ENCODE peak calls at places on chromosomes 4 and X, in eight cellular contexts. L is pancreas, Z is astrocyte, V is A549, A is left lung, I is Peyer's patch, D is left ventricle myocardium inferior, C is MM.1S. R is an unnamed sample.
A peak's percentile ranks its signal among the peaks of the same experiment; 100 is the strongest.

GRCh38 chrX:40867352-40867751 is 132.0 kb upstream of the MED14 start:
- DNase-seq in L (peak; percentile 39), Z (peak; percentile 74), V (peak; percentile 31), A (no peak), I (no peak), D (no peak), C (no peak), R (peak; percentile 77)

GRCh38 chr4:14415146-14415545 is 587.1 kb upstream of the CPEB2 start:
- DNase-seq in L (no peak), Z (peak; percentile 4), V (no peak), A (no peak), I (no peak), D (no peak), C (no peak), R (no peak)

GRCh38 chr4:112085156-112086035 is 59.9 kb upstream of the FAM241A start:
- DNase-seq in L (no peak), Z (no peak), V (no peak), A (no peak), I (no peak), D (no peak), C (peak; percentile 15), R (no peak)

GRCh38 chrX:154358011-154358410 is 16.4 kb downstream of the FLNA start:
- DNase-seq in L (no peak), Z (no peak), V (no peak), A (no peak), I (no peak), D (no peak), C (no peak), R (no peak)

GRCh38 chrX:53481816-53482485 is 47.8 kb upstream of the HSD17B10 start:
- DNase-seq in L (peak; percentile 56), Z (peak; percentile 36), V (peak; percentile 73), A (peak; percentile 51), I (peak; percentile 43), D (no peak), C (peak; percentile 61), R (peak; percentile 61)

GRCh38 chrX:50812995-50813842 is 775 bp downstream of the SHROOM4 start:
- DNase-seq in L (peak; percentile 44), Z (peak; percentile 41), V (peak; percentile 9), A (peak; percentile 40), I (no peak), D (peak; percentile 46), C (no peak), R (peak; percentile 40)

GRCh38 chrX:55490121-55490520 is 473 bp upstream of the USP51 start:
- DNase-seq in L (no peak), Z (no peak), V (no peak), A (no peak), I (no peak), D (no peak), C (no peak), R (no peak)

GRCh38 chr4:60482921-60483351 is 717.2 kb upstream of the ADGRL3 start:
- DNase-seq in L (no peak), Z (no peak), V (no peak), A (no peak), I (no peak), D (no peak), C (no peak), R (no peak)

GRCh38 chrX:147378767-147379166 is 533.0 kb upstream of the FMR1 start:
- DNase-seq in L (no peak), Z (no peak), V (no peak), A (no peak), I (no peak), D (no peak), C (no peak), R (no peak)

GRCh38 chrX:54357414-54358377 is at the start of gene WNK3:
- DNase-seq in L (peak; percentile 67), Z (peak; percentile 59), V (peak; percentile 35), A (peak; percentile 68), I (no peak), D (peak; percentile 71), C (no peak), R (peak; percentile 87)

GRCh38 chr4:38856524-38857337 is at the start of gene TLR6:
- DNase-seq in L (no peak), Z (no peak), V (no peak), A (no peak), I (peak; percentile 78), D (no peak), C (peak; percentile 91), R (peak; percentile 74)

GRCh38 chr4:7557447-7557846 is 122.7 kb upstream of the PSAPL1 start:
- DNase-seq in L (no peak), Z (peak; percentile 89), V (peak; percentile 41), A (no peak), I (no peak), D (no peak), C (no peak), R (peak; percentile 21)

GRCh38 chr4:184747034-184747830 is 13.3 kb upstream of the CENPU start:
- DNase-seq in L (peak; percentile 86), Z (no peak), V (no peak), A (peak; percentile 58), I (no peak), D (peak; percentile 44), C (peak; percentile 96), R (no peak)
- H3K4me1 ChIP-seq in L (peaks cover 25% of the 10 kb centered on the region), Z (peaks cover 8% of the 10 kb centered on the region), V (peaks cover 5% of the 10 kb centered on the region), A (peaks cover 43% of the 10 kb centered on the region), I (peaks cover 14% of the 10 kb centered on the region), D (peaks cover 64% of the 10 kb centered on the region), C (peaks cover 16% of the 10 kb centered on the region), R (no peaks in the 10 kb centered on the region)

GRCh38 chr4:26860922-26861433 is 337 bp downstream of the STIM2 start:
- DNase-seq in L (peak; percentile 68), Z (peak; percentile 41), V (no peak), A (peak; percentile 52), I (peak; percentile 54), D (peak; percentile 55), C (no peak), R (peak; percentile 46)
- H3K4me1 ChIP-seq in L (peaks cover 39% of the 10 kb centered on the region), Z (peaks cover 23% of the 10 kb centered on the region), V (peaks cover 23% of the 10 kb centered on the region), A (peaks cover 69% of the 10 kb centered on the region), I (peaks cover 39% of the 10 kb centered on the region), D (peaks cover 83% of the 10 kb centered on the region), C (peaks cover 23% of the 10 kb centered on the region), R (peaks cover 18% of the 10 kb centered on the region)

GRCh38 chrX:152412105-152412504 is 39.0 kb downstream of the GABRA3 start:
- DNase-seq in L (no peak), Z (no peak), V (no peak), A (no peak), I (no peak), D (no peak), C (no peak), R (no peak)
- H3K4me1 ChIP-seq in L (no peaks in the 10 kb centered on the region), Z (no peaks in the 10 kb centered on the region), V (no peaks in the 10 kb centered on the region), A (no peaks in the 10 kb centered on the region), I (no peaks in the 10 kb centered on the region), D (no peaks in the 10 kb centered on the region), C (no peaks in the 10 kb centered on the region), R (no peaks in the 10 kb centered on the region)

DNA sequence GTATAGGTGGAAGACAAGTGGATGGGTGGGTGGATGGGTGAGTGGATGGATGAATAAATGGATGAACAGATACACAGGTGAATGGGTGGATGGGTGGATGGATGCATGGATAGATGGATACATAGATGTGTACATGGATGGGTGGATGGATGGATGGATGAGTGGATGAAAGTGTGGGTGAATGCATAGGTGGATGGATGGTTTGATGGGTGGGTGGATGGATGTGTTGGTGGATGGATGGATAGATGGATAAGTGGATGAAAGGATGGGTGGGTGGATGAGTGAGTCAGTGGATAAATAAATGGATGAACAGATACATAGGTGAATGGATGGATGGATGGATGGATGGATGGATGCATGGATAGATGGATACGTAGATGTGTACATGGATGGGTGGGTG is 1.6 kb downstream of the CRLF2 start:
- DNase-seq in L (no peak), Z (no peak), V (no peak), A (no peak), I (no peak), D (no peak), C (no peak), R (no peak)
- H3K4me1 ChIP-seq in L (no peaks in the 10 kb centered on the region), Z (no peaks in the 10 kb centered on the region), V (peaks cover 25% of the 10 kb centered on the region), A (peaks cover 7% of the 10 kb centered on the region), I (peaks cover 7% of the 10 kb centered on the region), D (peaks cover 7% of the 10 kb centered on the region), C (peaks cover 5% of the 10 kb centered on the region), R (no peaks in the 10 kb centered on the region)

DNA sequence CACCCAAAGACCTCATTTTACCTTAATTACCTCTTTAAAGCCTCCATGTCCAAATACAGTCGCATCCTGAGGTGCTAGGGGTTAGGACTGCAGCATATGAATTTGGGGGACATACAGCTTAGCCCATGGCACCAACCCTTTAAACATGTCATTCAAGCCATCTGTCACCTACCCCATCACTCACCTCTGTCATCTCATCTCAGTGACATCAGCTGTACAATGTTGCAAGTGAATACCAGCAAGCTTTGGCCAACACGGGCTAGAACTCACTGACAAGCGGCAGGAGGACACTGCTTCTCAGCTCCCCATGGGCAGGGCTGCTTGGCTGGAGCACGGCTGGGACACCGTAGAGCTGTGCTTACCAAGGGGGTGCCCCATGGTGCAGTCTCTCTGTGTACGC is 107.5 kb downstream of the STK32B start:
- DNase-seq in L (no peak), Z (no peak), V (no peak), A (no peak), I (no peak), D (no peak), C (no peak), R (no peak)
- H3K4me1 ChIP-seq in L (no peaks in the 10 kb centered on the region), Z (no peaks in the 10 kb centered on the region), V (peaks cover 19% of the 10 kb centered on the region), A (no peaks in the 10 kb centered on the region), I (no peaks in the 10 kb centered on the region), D (no peaks in the 10 kb centered on the region), C (no peaks in the 10 kb centered on the region), R (no peaks in the 10 kb centered on the region)

DNA sequence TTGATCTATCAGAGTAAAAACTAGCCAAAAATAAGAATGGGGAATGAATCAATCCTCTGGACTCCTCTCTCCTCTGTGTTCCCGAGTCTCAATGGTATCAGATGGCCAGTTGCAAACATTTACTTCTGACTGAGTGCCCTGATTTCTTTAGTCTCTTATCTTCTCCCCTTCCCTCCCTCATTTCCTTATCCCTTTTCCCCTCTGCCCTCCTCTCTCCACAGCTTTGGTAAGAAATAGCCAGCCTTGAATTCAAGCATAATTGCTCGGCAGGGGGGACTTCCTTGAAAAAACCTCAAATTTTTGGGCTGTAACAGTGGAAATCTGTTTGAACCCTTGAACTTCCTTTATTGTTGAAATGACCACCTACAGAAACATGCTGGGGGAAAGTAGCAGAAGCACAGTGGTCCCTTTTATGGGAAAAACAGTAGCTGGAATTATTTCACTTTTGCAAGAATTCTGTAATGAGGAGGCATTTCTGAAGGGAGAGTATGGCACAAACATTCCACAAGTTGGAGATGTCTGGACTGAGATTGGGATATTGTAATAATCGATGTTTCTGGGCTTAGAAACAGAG is 40.3 kb downstream of the NHS start:
- DNase-seq in L (no peak), Z (peak; percentile 73), V (no peak), A (no peak), I (no peak), D (no peak), C (no peak), R (no peak)
- H3K4me1 ChIP-seq in L (no peaks in the 10 kb centered on the region), Z (peaks cover 54% of the 10 kb centered on the region), V (peaks cover 68% of the 10 kb centered on the region), A (no peaks in the 10 kb centered on the region), I (no peaks in the 10 kb centered on the region), D (no peaks in the 10 kb centered on the region), C (no peaks in the 10 kb centered on the region), R (peaks cover 18% of the 10 kb centered on the region)

GRCh38 chr4:85823295-85823694 is 348.3 kb downstream of the ARHGAP24 start:
- DNase-seq in L (no peak), Z (no peak), V (no peak), A (no peak), I (no peak), D (no peak), C (no peak), R (no peak)
- H3K4me1 ChIP-seq in L (peaks cover 16% of the 10 kb centered on the region), Z (peaks cover 20% of the 10 kb centered on the region), V (peaks cover 38% of the 10 kb centered on the region), A (peaks cover 12% of the 10 kb centered on the region), I (peaks cover 15% of the 10 kb centered on the region), D (peaks cover 49% of the 10 kb centered on the region), C (peaks cover 10% of the 10 kb centered on the region), R (no peaks in the 10 kb centered on the region)

GRCh38 chr4:177309525-177310371 is at the start of gene NEIL3:
- DNase-seq in L (peak; percentile 87), Z (peak; percentile 58), V (peak; percentile 70), A (peak; percentile 96), I (peak; percentile 83), D (peak; percentile 93), C (peak; percentile 95), R (peak; percentile 89)
- H3K4me1 ChIP-seq in L (no peaks in the 10 kb centered on the region), Z (no peaks in the 10 kb centered on the region), V (peaks cover 39% of the 10 kb centered on the region), A (peaks cover 33% of the 10 kb centered on the region), I (peaks cover 3% of the 10 kb centered on the region), D (peaks cover 11% of the 10 kb centered on the region), C (peaks cover 3% of the 10 kb centered on the region), R (peaks cover 16% of the 10 kb centered on the region)

R was measured in adrenal gland.